ENCODE peak calls at places on chromosomes 2 and 18, in seven cellular contexts. M, V, U, W, G, K and X are unnamed samples.

GRCh38 chr2:209556354-209556961 is 132.6 kb downstream of the MAP2 start:
- DNase-seq in V (no peak), K (peak; percentile 48), U (no peak), G (peak; percentile 59), W (no peak), M (peak; percentile 8), X (peak; percentile 39)

GRCh38 chr2:10042301-10043161 is 819 bp upstream of the KLF11 start:
- DNase-seq in W (no peak), V (peak; percentile 89), U (peak; percentile 72), M (no peak), K (peak; percentile 58), G (peak; percentile 47), X (peak; percentile 58)

GRCh38 chr2:150487537-150488429 is at the start of gene RND3:
- DNase-seq in G (peak; percentile 99), M (peak; percentile 86), W (no peak), U (peak; percentile 96), K (peak; percentile 98), V (peak; percentile 95), X (peak; percentile 99)

GRCh38 chr2:178761759-178762371 is 45.4 kb downstream of the TTN start:
- DNase-seq in V (no peak), W (no peak), G (peak; percentile 49), K (peak; percentile 36), U (peak; percentile 22), M (peak; percentile 6), X (peak; percentile 42)

GRCh38 chr2:197077336-197077735 is 150.8 kb upstream of the PGAP1 start:
- DNase-seq in U (no peak), W (no peak), V (no peak), K (peak; percentile 43), G (no peak), M (no peak), X (no peak)

GRCh38 chr2:168119519-168120141 is 127.8 kb downstream of the STK39 start:
- DNase-seq in G (peak; percentile 76), M (no peak), V (no peak), U (no peak), W (peak; percentile 43), K (peak; percentile 58), X (peak; percentile 53)

GRCh38 chr2:54106631-54107454 is 8.6 kb upstream of the ACYP2 start:
- DNase-seq in G (peak; percentile 66), V (no peak), U (no peak), W (peak; percentile 73), M (peak; percentile 51), K (peak; percentile 43), X (peak; percentile 56)

GRCh38 chr18:44943201-44943881 is 262.7 kb downstream of the SETBP1 start:
- DNase-seq in U (peak; percentile 55), V (no peak), G (no peak), K (peak; percentile 95), M (no peak), W (no peak), X (no peak)

GRCh38 chr2:38245114-38245641 is 131.9 kb downstream of the ATL2 start:
- DNase-seq in W (no peak), K (peak; percentile 54), M (no peak), V (no peak), U (no peak), G (peak; percentile 5), X (no peak)

GRCh38 chr2:83113953-83114352 is 1345.1 kb downstream of the SUCLG1 start:
- DNase-seq in W (no peak), V (no peak), K (no peak), U (no peak), M (no peak), G (peak; percentile 1), X (no peak)

GRCh38 chr18:7512990-7513389 is 54.1 kb upstream of the PTPRM start:
- DNase-seq in V (no peak), M (no peak), G (no peak), K (no peak), W (no peak), U (no peak), X (no peak)

GRCh38 chr2:85786444-85786843 is 32.7 kb downstream of the ATOH8 start:
- DNase-seq in K (no peak), G (no peak), U (no peak), W (no peak), V (no peak), M (no peak), X (no peak)

GRCh38 chr2:33133436-33133835 is 186.7 kb downstream of the LTBP1 start:
- DNase-seq in G (peak; percentile 75), K (peak; percentile 57), V (peak; percentile 30), M (no peak), W (no peak), U (no peak), X (no peak)

GRCh38 chr2:241123816-241124536 is 21.9 kb upstream of the MTERF4 start:
- DNase-seq in M (no peak), V (no peak), K (no peak), U (no peak), W (no peak), G (no peak), X (no peak)

GRCh38 chr2:120344214-120344990 is 1.5 kb upstream of the INHBB start:
- DNase-seq in W (no peak), M (no peak), G (no peak), U (peak; percentile 42), V (no peak), K (peak; percentile 8), X (no peak)

GRCh38 chr2:54572262-54572635 is 116.1 kb downstream of the SPTBN1 start:
- DNase-seq in U (no peak), M (peak; percentile 79), K (peak; percentile 98), W (no peak), V (no peak), G (peak; percentile 94), X (peak; percentile 58)

GRCh38 chr18:5424903-5425302 is 118.9 kb downstream of the EPB41L3 start:
- DNase-seq in V (no peak), K (peak; percentile 38), U (no peak), G (peak; percentile 65), W (no peak), M (no peak), X (peak; percentile 16)

GRCh38 chr2:224584111-224584764 is 925 bp downstream of the CUL3 start:
- DNase-seq in M (peak; percentile 10), V (peak; percentile 30), W (no peak), G (peak; percentile 38), U (peak; percentile 21), K (peak; percentile 53), X (peak; percentile 41)

GRCh38 chr2:240918258-240919091 is 12.3 kb downstream of the CROCC2 start:
- DNase-seq in G (no peak), M (no peak), U (peak; percentile 8), K (no peak), W (peak; percentile 34), V (peak; percentile 13), X (no peak)

GRCh38 chr2:206154197-206154596 is 5.0 kb downstream of the NDUFS1 start:
- DNase-seq in V (no peak), K (no peak), M (no peak), W (no peak), U (no peak), G (no peak), X (no peak)

GRCh38 chr2:159124441-159124911 is 156.0 kb downstream of the TANC1 start:
- DNase-seq in M (peak; percentile 27), K (peak; percentile 99), U (no peak), V (no peak), G (peak; percentile 92), W (no peak), X (peak; percentile 80)

GRCh38 chr2:10159086-10159485 is 36.5 kb downstream of the RRM2 start:
- DNase-seq in K (no peak), W (no peak), M (no peak), V (no peak), U (no peak), G (no peak), X (no peak)

GRCh38 chr2:36618381-36618780 is 20.4 kb upstream of the FEZ2 start:
- DNase-seq in V (no peak), W (no peak), U (peak; percentile 66), K (peak; percentile 74), G (peak; percentile 82), M (peak; percentile 71), X (peak; percentile 66)

GRCh38 chr18:29169599-29169998 is 992.7 kb upstream of the CDH2 start:
- DNase-seq in M (no peak), K (no peak), W (no peak), G (no peak), V (no peak), U (no peak), X (no peak)

GRCh38 chr2:64541547-64541946 is 17.4 kb downstream of the AFTPH start:
- DNase-seq in G (no peak), K (no peak), V (no peak), U (no peak), W (no peak), M (no peak), X (no peak)

GRCh38 chr2:239725551-239725890 is 299.6 kb downstream of the NDUFA10 start:
- DNase-seq in K (no peak), G (no peak), M (no peak), V (no peak), W (peak; percentile 27), U (no peak), X (no peak)

GRCh38 chr18:55477537-55478300 is 110.3 kb downstream of the TCF4 start:
- DNase-seq in U (no peak), M (no peak), V (no peak), K (peak; percentile 74), G (peak; percentile 52), W (peak; percentile 49), X (peak; percentile 49)
- TF ChIP-seq CTCF in U (no peak), M (no peak), V (peak; percentile 45), K (peak; percentile 29), G (no peak), W (peak; percentile 20), X (peak; percentile 60)

GRCh38 chr18:24600076-24600654 is 139.7 kb downstream of the HRH4 start:
- DNase-seq in W (no peak), G (peak; percentile 75), K (peak; percentile 35), V (no peak), U (no peak), M (peak; percentile 3), X (peak; percentile 36)
- TF ChIP-seq CTCF in W (peak; percentile 46), G (peak; percentile 83), K (peak; percentile 60), V (peak; percentile 78), U (peak; percentile 11), M (peak; percentile 51), X (peak; percentile 79)

GRCh38 chr18:46343940-46344372 is 239.8 kb downstream of the HAUS1 start:
- DNase-seq in V (peak; percentile 40), W (no peak), K (no peak), M (no peak), G (no peak), U (peak; percentile 52), X (no peak)
- TF ChIP-seq CTCF in V (no peak), W (no peak), K (no peak), M (no peak), G (no peak), U (no peak), X (no peak)

DNA sequence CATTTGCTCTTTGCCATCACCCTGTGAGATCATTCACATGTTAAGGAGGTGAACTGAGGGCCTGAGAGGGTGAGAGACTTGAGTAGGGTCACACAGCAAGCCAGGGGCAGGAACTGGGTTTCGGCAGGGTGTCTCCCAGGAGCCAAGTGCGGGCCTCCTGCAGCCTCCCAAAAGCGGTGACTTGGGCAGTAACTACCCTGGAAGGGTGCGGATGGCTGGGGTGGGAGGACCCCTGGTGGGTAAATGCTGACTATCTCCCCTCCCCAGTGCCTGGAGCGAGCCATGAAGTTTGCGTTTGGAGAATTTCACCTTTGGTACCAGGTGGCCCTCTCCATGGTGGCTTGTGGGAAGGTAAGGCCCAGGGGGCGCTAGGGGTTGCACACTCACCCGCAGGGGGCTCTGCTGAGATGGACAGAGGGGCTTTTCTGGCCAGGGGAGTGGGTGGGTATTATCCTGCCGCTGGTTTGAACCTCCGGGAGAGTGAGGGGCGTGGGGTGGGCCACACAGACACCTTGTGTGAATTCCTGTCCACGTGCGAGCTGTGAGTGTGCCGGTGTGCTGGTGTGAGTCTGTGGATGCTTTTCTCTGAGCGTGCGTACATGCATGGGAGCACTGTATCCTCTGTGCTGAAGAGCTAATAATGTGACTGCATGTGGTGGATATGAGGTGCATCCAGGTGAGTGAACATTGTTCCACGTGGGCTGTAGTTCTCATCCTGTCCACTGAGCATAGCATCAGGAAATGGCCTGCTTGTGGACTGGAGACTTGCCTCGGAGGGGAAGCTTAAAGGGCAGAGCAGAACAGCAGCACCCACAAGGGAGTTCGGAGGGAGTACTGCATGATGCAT is 91.0 kb upstream of the MCFD2 start:
- DNase-seq in K (no peak), W (no peak), V (no peak), M (no peak), G (no peak), U (no peak), X (no peak)
- TF ChIP-seq CTCF in K (no peak), W (no peak), V (peak; percentile 28), M (peak; percentile 12), G (no peak), U (no peak), X (peak; percentile 31)